ENCODE peak calls at places on chromosomes 12 and 14, in eight cellular contexts. M is A549, E is neural progenitor cell, N is heart left ventricle, V is astrocyte of the spinal cord, X is GM12865, F is cardiac muscle cell, W is Peyer's patch. R is an unnamed sample.
A peak's percentile ranks its signal among the peaks of the same experiment; 100 is the strongest.

GRCh38 chr14:62505045-62505444 is 540.2 kb downstream of the KCNH5 start:
- DNase-seq in F (no peak), E (no peak), W (no peak), N (no peak), V (no peak), X (no peak), M (no peak), R (no peak)

GRCh38 chr14:105316563-105316941 is 2.0 kb downstream of the PACS2 start:
- DNase-seq in F (no peak), E (no peak), N (no peak), X (no peak), W (peak; percentile 49), M (no peak), V (no peak), R (no peak)

GRCh38 chr14:91284791-91285548 is 40.5 kb upstream of the GPR68 start:
- DNase-seq in F (no peak), X (no peak), V (peak; percentile 43), W (no peak), N (no peak), E (no peak), M (no peak), R (no peak)

GRCh38 chr12:22413592-22413991 is 79.1 kb upstream of the ST8SIA1 start:
- DNase-seq in V (no peak), M (no peak), W (no peak), E (no peak), F (no peak), N (peak; percentile 32), X (no peak), R (no peak)

GRCh38 chr12:45279916-45280547 is 64.1 kb downstream of the ANO6 start:
- DNase-seq in M (no peak), W (no peak), E (no peak), F (no peak), N (no peak), V (no peak), X (no peak), R (no peak)

GRCh38 chr14:23434488-23435219 is 806 bp downstream of the MYH7 start:
- DNase-seq in V (no peak), E (no peak), M (no peak), W (no peak), X (no peak), F (no peak), N (peak; percentile 4), R (no peak)

GRCh38 chr12:25089738-25090137 is 105.2 kb downstream of the DNAI7 start:
- DNase-seq in V (no peak), X (no peak), M (no peak), W (no peak), E (no peak), F (no peak), N (no peak), R (no peak)

GRCh38 chr14:77979666-77980351 is 179.9 kb downstream of the ADCK1 start:
- DNase-seq in N (no peak), M (peak; percentile 12), E (peak; percentile 64), W (no peak), X (no peak), V (peak; percentile 50), F (no peak), R (peak; percentile 64)

GRCh38 chr12:73677520-73678291 is 859.9 kb upstream of the ATXN7L3B start:
- DNase-seq in N (no peak), W (no peak), M (no peak), V (no peak), F (no peak), E (no peak), X (no peak), R (no peak)

GRCh38 chr12:23729354-23729753 is 220.1 kb downstream of the SOX5 start:
- DNase-seq in V (peak; percentile 13), M (no peak), N (no peak), X (no peak), E (no peak), W (no peak), F (peak; percentile 4), R (peak; percentile 17)

GRCh38 chr14:68947802-68948201 is 31.3 kb downstream of the ACTN1 start:
- DNase-seq in X (peak; percentile 26), M (peak; percentile 76), W (peak; percentile 80), E (peak; percentile 61), V (no peak), F (peak; percentile 89), N (peak; percentile 84), R (peak; percentile 84)

GRCh38 chr14:65164068-65164824 is 61.9 kb upstream of the MAX start:
- DNase-seq in E (peak; percentile 65), M (peak; percentile 56), W (no peak), N (no peak), F (peak; percentile 75), V (peak; percentile 64), X (peak; percentile 76), R (peak; percentile 65)

GRCh38 chr12:29314421-29314820 is 66.6 kb downstream of the ERGIC2 start:
- DNase-seq in N (no peak), E (peak; percentile 3), M (no peak), X (no peak), F (peak; percentile 36), W (no peak), V (no peak), R (no peak)

GRCh38 chr12:57868870-57869609 is 22.5 kb upstream of the CTDSP2 start:
- DNase-seq in E (peak; percentile 66), F (no peak), W (no peak), V (no peak), M (no peak), N (peak; percentile 41), X (no peak), R (no peak)

GRCh38 chr12:109089683-109090082 is 3.6 kb downstream of the ALKBH2 start:
- DNase-seq in M (no peak), X (no peak), W (no peak), E (no peak), F (no peak), V (no peak), N (no peak), R (no peak)
- H3K4me3 ChIP-seq in M (no peak overlapping the region), X (no peak overlapping the region), W (no peak overlapping the region), E (no peak overlapping the region), F (no peak overlapping the region), V (no peak overlapping the region), N (no peak overlapping the region), R (no peak overlapping the region)

GRCh38 chr12:8566525-8566924 is 25.8 kb upstream of the CLEC4E start:
- DNase-seq in M (peak; percentile 22), E (no peak), F (no peak), V (no peak), N (no peak), W (no peak), X (no peak), R (no peak)
- TF ChIP-seq CTCF in M (no peak), E (no peak), F (no peak), V (no peak), N (no peak), W (no peak), X (no peak), R (no peak)

GRCh38 chr14:103519837-103520212 is 2.8 kb downstream of the CKB start:
- DNase-seq in N (peak; percentile 25), W (no peak), V (no peak), F (no peak), E (no peak), X (no peak), M (no peak), R (no peak)
- H3K4me3 ChIP-seq in N (no peak overlapping the region), W (no peak overlapping the region), V (no peak overlapping the region), F (no peak overlapping the region), E (no peak overlapping the region), X (no peak overlapping the region), M (no peak overlapping the region), R (no peak overlapping the region)

GRCh38 chr14:100779691-100780080 is 46.2 kb upstream of the MEG3 start:
- DNase-seq in V (no peak), X (no peak), E (no peak), M (no peak), N (no peak), F (no peak), W (no peak), R (no peak)

GRCh38 chr14:100777366-100778077 is 48.4 kb upstream of the MEG3 start:
- DNase-seq in W (no peak), M (no peak), X (no peak), V (no peak), E (no peak), N (no peak), F (no peak), R (no peak)

GRCh38 chr14:100778951-100779690 is 46.8 kb upstream of the MEG3 start:
- DNase-seq in N (no peak), E (no peak), W (no peak), X (no peak), M (no peak), F (no peak), V (no peak), R (no peak)

GRCh38 chr14:100776681-100777365 is 49.1 kb upstream of the MEG3 start:
- DNase-seq in N (no peak), F (no peak), X (no peak), W (no peak), E (no peak), V (no peak), M (no peak), R (no peak)

DNA sequence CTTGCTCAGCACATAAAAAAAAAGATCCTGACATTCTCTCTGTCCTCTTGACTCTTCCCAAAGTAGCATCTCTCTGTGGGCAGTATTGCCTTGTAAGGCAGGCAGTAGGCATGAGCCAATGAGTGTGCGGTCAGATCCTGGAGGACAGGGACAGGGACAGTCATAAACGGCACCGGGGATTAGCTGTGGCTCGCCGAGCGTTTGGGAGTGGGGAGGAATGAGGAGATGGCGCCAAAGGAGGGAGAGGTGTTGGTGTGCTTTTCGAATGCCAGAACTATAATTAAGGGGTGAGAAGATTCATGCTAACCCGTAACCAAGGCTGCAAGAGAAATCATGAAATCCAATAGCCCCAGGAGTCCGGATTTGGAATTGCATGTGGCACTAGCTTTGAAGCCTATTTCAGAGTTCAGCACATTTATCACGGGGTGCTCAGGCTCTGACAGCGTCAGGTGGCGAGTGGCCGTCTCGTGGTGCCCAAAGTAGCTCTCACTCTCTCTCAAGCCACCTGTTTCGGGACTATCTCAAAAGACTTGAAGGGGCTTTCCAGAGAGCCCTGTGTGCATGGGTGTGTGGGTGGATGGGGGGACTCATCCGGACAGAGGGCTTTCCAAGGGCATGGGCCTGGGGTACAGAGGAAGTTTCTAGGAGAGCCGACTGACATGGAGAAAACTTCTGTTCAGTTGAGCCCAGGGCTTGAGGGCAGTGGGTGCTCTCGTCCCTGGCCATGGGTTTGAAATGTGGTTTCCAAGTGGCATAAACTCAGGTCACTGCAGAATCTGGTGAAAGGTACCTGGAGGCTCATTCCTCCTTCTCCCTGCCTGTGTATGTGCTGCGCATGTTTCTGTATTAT is 47.6 kb upstream of the MEG3 start:
- DNase-seq in V (no peak), M (no peak), N (no peak), E (no peak), F (no peak), X (peak; percentile 5), W (no peak), R (no peak)
- TF ChIP-seq CTCF in V (no peak), M (no peak), N (no peak), E (no peak), F (no peak), X (no peak), W (no peak), R (no peak)

DNA sequence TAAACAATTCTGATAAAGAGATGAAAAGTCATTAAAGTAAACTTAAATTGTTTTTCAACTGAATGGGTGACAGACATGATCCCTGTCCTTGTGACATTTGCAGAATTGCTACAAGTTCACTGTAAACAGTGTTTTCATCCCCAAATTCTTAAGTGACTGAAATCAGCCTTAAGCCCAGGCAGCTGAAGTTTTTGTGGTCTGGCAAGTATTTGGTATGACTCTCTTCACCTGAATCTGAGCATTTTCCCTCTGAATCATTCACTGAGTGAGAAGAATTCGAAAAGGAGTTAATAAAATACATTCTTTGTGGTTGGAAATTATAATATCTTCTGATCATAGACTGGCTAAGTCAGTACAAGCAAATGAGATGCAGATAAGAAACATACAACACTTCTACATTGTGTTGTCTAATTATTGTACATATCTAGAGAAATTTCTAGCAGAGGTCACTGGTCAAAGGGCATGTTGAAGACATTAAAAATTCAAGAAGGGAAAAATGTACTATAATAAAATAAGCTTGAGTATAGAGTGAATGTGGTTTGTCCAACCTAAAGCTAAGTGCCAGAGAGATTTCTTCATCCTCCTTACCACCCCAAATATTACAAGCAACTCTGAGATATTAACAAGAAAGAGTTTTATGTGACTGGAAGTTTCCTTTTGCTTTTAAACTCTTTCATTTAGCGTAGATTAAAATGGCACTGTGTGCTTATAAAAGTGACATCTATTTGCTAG is 177.8 kb upstream of the DIO2 start:
- DNase-seq in X (no peak), W (no peak), E (no peak), V (peak; percentile 93), F (peak; percentile 89), M (peak; percentile 55), N (no peak), R (peak; percentile 74)
- H3K4me3 ChIP-seq in X (no peak overlapping the region), W (no peak overlapping the region), E (no peak overlapping the region), V (no peak overlapping the region), F (no peak overlapping the region), M (no peak overlapping the region), N (no peak overlapping the region), R (no peak overlapping the region)

R was measured in fibroblast of mammary gland.